ENCODE peak calls at places on chromosomes 11 and 22, in ten cellular contexts. S is spleen, P is AG04450, Z is neuronal stem cell, J is neural progenitor cell, K is Karpas-422, W is colonic mucosa, M is tibial nerve, V is IMR-90, O is substantia nigra. G is an unnamed sample.
A peak's percentile ranks its signal among the peaks of the same experiment; 100 is the strongest.

GRCh38 chr11:32087602-32088001 is 3.3 kb upstream of the RCN1 start:
- DNase-seq in S (no peak), P (no peak), Z (no peak), J (no peak), K (no peak), W (no peak), M (no peak), V (peak; percentile 52), O (no peak), G (no peak)

GRCh38 chr11:60981515-60981914 is 10.0 kb downstream of the CD6 start:
- DNase-seq in S (no peak), P (no peak), Z (no peak), J (no peak), K (no peak), W (no peak), M (no peak), V (no peak), O (no peak), G (no peak)

GRCh38 chr22:46614070-46614931 is 5.9 kb upstream of the GRAMD4 start:
- DNase-seq in S (peak; percentile 88), P (no peak), Z (no peak), J (no peak), K (peak; percentile 84), W (no peak), M (no peak), V (no peak), O (no peak), G (no peak)

GRCh38 chr11:11636671-11637070 is 14.9 kb upstream of the GALNT18 start:
- DNase-seq in S (no peak), P (no peak), Z (no peak), J (no peak), K (no peak), W (no peak), M (no peak), V (no peak), O (no peak), G (no peak)

GRCh38 chr11:9530901-9531625 is 42.4 kb upstream of the WEE1 start:
- DNase-seq in S (no peak), P (no peak), Z (no peak), J (no peak), K (no peak), W (peak; percentile 71), M (no peak), V (no peak), O (no peak), G (no peak)

GRCh38 chr11:128757235-128757711 is 63.4 kb downstream of the FLI1 start:
- DNase-seq in S (peak; percentile 82), P (no peak), Z (no peak), J (no peak), K (peak; percentile 86), W (peak; percentile 43), M (no peak), V (peak; percentile 48), O (no peak), G (no peak)

GRCh38 chr11:70359806-70360205 is 38.5 kb upstream of the CTTN start:
- DNase-seq in S (no peak), P (no peak), Z (no peak), J (no peak), K (no peak), W (no peak), M (no peak), V (no peak), O (no peak), G (no peak)

GRCh38 chr11:3000032-3000961 is 8.2 kb upstream of the NAP1L4 start:
- DNase-seq in S (no peak), P (peak; percentile 38), Z (no peak), J (peak; percentile 74), K (no peak), W (no peak), M (no peak), V (peak; percentile 60), O (peak; percentile 96), G (peak; percentile 93)

GRCh38 chr22:47090591-47091240 is 328.3 kb downstream of the TBC1D22A start:
- DNase-seq in S (no peak), P (peak; percentile 24), Z (peak; percentile 14), J (peak; percentile 47), K (no peak), W (no peak), M (no peak), V (peak; percentile 60), O (no peak), G (no peak)

GRCh38 chr11:19698493-19699292 is 13.9 kb upstream of the NAV2 start:
- DNase-seq in S (no peak), P (peak; percentile 43), Z (no peak), J (no peak), K (no peak), W (no peak), M (no peak), V (peak; percentile 77), O (no peak), G (peak; percentile 92)

GRCh38 chr11:2741006-2741376 is 41.2 kb upstream of the KCNQ1OT1 start:
- DNase-seq in S (peak; percentile 64), P (no peak), Z (no peak), J (no peak), K (no peak), W (no peak), M (no peak), V (no peak), O (no peak), G (no peak)

DNA sequence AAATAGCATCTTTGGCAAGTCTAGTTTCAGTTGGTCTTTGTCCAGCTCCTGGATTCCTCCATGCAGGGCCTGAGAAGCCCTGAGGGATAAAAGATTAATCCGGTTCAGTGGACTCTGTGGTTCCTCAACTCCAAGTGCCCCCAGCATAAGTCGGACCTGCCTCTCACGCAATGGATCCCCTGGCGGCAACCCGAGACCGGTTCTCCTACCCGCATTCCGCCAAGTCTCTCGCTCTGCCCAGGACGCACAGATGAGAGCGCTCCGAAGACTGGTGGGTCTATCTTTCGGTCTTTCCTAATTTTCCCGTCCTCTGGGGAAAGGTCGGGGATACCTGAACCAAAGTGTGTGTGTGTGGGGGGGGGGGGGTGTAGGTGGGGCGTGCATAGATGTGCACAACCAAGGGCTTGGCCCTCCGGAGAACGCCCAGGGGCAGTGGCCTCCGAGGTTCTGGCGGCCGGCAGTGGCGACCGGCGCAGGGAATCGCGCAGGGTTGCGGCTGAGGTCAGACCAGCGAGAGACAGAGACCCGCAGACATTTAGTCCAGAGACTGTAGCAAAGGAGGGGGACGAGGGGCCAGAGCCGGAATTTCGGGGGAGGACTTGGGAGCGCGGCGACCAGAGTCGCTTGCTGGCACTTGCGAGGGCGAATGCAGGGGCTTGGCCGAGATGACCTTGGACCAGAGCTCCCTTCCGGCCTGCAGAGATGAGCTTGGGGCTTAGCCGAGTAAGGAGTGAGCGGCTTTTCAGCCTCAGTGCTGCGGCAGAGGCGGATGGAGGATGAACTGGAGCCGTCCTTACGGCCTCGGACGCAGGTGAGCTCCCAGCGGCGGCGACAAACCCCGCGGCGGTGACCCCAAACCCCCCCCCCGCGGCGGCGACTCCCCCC is 712 bp upstream of the SLC2A11 start:
- DNase-seq in S (peak; percentile 88), P (no peak), Z (peak; percentile 49), J (peak; percentile 75), K (peak; percentile 77), W (peak; percentile 57), M (no peak), V (peak; percentile 46), O (peak; percentile 60), G (no peak)
- H3K27ac ChIP-seq in S (peak overlapping the region; percentile 94), P (peak overlapping the region; percentile 57), Z (peak overlapping the region; percentile 87), J (no peak overlapping the region), K (peak overlapping the region; percentile 91), W (peak overlapping the region; percentile 92), M (peak overlapping the region; percentile 87), V (peak overlapping the region; percentile 57), O (peak overlapping the region; percentile 91), G (peak overlapping the region; percentile 77)

GRCh38 chr11:66062408-66062807 is 7.7 kb upstream of the PACS1 start:
- DNase-seq in S (no peak), P (no peak), Z (no peak), J (no peak), K (no peak), W (no peak), M (no peak), V (no peak), O (no peak), G (no peak)

GRCh38 chr11:66061268-66061667 is 8.8 kb upstream of the PACS1 start:
- DNase-seq in S (no peak), P (no peak), Z (no peak), J (no peak), K (no peak), W (no peak), M (no peak), V (no peak), O (no peak), G (no peak)

GRCh38 chr11:66056541-66056940 is 4.4 kb downstream of the SF3B2 start:
- DNase-seq in S (peak; percentile 46), P (no peak), Z (no peak), J (no peak), K (no peak), W (no peak), M (no peak), V (no peak), O (no peak), G (no peak)

GRCh38 chr11:66063900-66064299 is 6.2 kb upstream of the PACS1 start:
- DNase-seq in S (no peak), P (no peak), Z (no peak), J (no peak), K (no peak), W (no peak), M (no peak), V (no peak), O (no peak), G (peak; percentile 14)

DNA sequence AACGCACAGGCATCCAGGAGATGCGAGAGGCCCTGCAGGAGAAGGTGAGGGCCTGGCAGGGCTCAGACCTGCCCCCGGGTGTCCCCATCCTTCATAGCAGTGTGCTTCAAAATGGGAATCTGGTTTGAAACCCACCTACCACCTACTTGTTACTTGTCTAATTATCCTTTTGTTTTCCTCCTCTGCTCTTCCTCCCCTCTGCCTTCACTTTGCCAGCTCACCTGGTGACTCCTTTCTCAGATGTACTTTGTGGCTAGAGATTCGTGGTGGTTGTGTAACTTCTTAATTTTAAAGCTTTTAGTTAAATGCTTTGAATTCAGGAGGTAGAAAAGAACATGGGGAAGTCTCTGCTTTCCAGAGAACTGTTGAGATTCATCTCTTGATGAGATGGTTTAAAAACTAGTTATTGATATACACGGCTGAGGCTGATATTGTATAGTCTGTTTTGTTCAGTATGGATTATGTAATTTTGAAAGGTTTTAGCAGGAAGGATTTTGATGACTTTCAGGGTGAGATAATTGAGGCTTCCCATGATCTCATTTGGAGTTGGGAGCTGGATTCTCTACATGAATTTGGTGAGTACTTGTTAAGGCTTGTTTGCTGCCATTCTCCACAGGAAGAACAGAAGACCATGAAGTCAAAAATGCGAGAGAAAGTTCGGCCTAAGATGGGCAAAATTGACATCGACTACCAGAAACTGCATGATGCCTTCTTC is 8.0 kb downstream of the SF3B2 start:
- DNase-seq in S (no peak), P (no peak), Z (no peak), J (no peak), K (no peak), W (no peak), M (no peak), V (no peak), O (no peak), G (no peak)
- H3K27ac ChIP-seq in S (no peak overlapping the region), P (no peak overlapping the region), Z (no peak overlapping the region), J (no peak overlapping the region), K (no peak overlapping the region), W (no peak overlapping the region), M (no peak overlapping the region), V (no peak overlapping the region), O (no peak overlapping the region), G (no peak overlapping the region)

GRCh38 chr22:48257690-48258065 is 1495.2 kb downstream of the TBC1D22A start:
- DNase-seq in S (no peak), P (no peak), Z (no peak), J (no peak), K (no peak), W (no peak), M (no peak), V (no peak), O (no peak), G (no peak)
- H3K27ac ChIP-seq in S (no peak overlapping the region), P (no peak overlapping the region), Z (no peak overlapping the region), J (no peak overlapping the region), K (no peak overlapping the region), W (no peak overlapping the region), M (no peak overlapping the region), V (no peak overlapping the region), O (no peak overlapping the region), G (no peak overlapping the region)

GRCh38 chr22:30425616-30426394 is at the start of gene MTFP1:
- DNase-seq in S (peak; percentile 89), P (no peak), Z (peak; percentile 66), J (peak; percentile 91), K (peak; percentile 90), W (peak; percentile 74), M (no peak), V (peak; percentile 62), O (peak; percentile 40), G (peak; percentile 82)
- H3K27ac ChIP-seq in S (peak within 1 kb of the TSS; percentile 94), P (peak within 1 kb of the TSS; percentile 99), Z (no peak within 1 kb of the TSS), J (no peak within 1 kb of the TSS), K (peak within 1 kb of the TSS; percentile 78), W (peak within 1 kb of the TSS; percentile 94), M (peak within 1 kb of the TSS; percentile 80), V (peak within 1 kb of the TSS; percentile 87), O (peak within 1 kb of the TSS; percentile 87), G (peak within 1 kb of the TSS; percentile 95)